ENCODE peak calls at places on chromosomes 16 and 17, in five cellular contexts. U is mesenchymal stem cell, Y is neuronal stem cell, K is trophoblast cell, H is H1. F is an unnamed sample.
A peak's percentile ranks its signal among the peaks of the same experiment; 100 is the strongest.

GRCh38 chr16:89687092-89687940 is 827 bp downstream of the CDK10 start:
- DNase-seq in U (peak; percentile 68), Y (no peak), K (no peak), H (no peak), F (no peak)

GRCh38 chr17:77131919-77132318 is 8.8 kb upstream of the SEC14L1 start:
- DNase-seq in U (peak; percentile 95), Y (no peak), K (peak; percentile 62), H (no peak), F (no peak)

GRCh38 chr17:42744283-42744805 is 496 bp downstream of the EZH1 start:
- DNase-seq in U (peak; percentile 63), Y (no peak), K (peak; percentile 66), H (peak; percentile 19), F (no peak)

GRCh38 chr17:53719229-53719628 is 103.5 kb upstream of the KIF2B start:
- DNase-seq in U (no peak), Y (no peak), K (no peak), H (no peak), F (no peak)

GRCh38 chr17:13786000-13786598 is 184.4 kb upstream of the HS3ST3A1 start:
- DNase-seq in U (peak; percentile 21), Y (no peak), K (no peak), H (no peak), F (no peak)

GRCh38 chr16:59179446-59180082 is 445.4 kb upstream of the GOT2 start:
- DNase-seq in U (peak; percentile 56), Y (no peak), K (no peak), H (no peak), F (no peak)

GRCh38 chr17:30548189-30548588 is 71.0 kb downstream of the GOSR1 start:
- DNase-seq in U (no peak), Y (no peak), K (no peak), H (no peak), F (no peak)

GRCh38 chr17:10325036-10325435 is 47.8 kb downstream of the MYH13 start:
- DNase-seq in U (no peak), Y (no peak), K (peak; percentile 38), H (no peak), F (no peak)

GRCh38 chr16:1645914-1646525 is 32.1 kb upstream of the JPT2 start:
- DNase-seq in U (peak; percentile 73), Y (no peak), K (peak; percentile 27), H (no peak), F (no peak)

GRCh38 chr17:16477255-16477654 is 14.7 kb downstream of the LRRC75A start:
- DNase-seq in U (peak; percentile 87), Y (no peak), K (peak; percentile 39), H (no peak), F (peak; percentile 79)

DNA sequence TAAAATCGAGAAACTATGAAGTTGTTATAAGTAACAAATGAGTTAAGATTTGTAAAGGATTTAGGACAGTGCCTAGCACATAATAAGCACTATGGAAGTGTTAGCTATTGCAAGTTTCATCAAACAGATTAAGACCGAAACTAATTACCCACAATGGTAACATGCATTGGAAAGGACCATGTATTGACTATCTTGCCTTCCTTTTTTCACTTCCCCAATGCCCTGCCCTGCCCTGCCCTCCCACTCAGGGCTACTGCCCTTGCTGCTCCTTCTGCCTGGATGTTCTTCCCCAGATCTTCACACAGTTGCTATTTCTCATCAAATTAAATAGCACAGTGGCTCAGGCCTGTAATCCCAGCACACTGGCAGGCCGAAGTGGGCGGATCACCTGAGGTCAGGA is 202.1 kb upstream of the PSMD7 start:
- DNase-seq in U (no peak), Y (no peak), K (no peak), H (no peak), F (no peak)
- H3K4me2 ChIP-seq in U (no peak overlapping the region), Y (no peak overlapping the region), K (no peak overlapping the region), H (no peak overlapping the region), F (no peak overlapping the region)

GRCh38 chr16:64731891-64732290 is 390.0 kb downstream of the CDH11 start:
- DNase-seq in U (no peak), Y (no peak), K (no peak), H (no peak), F (no peak)
- H3K14ac ChIP-seq in U (no peak overlapping the region), Y (no peak overlapping the region), K (no peak overlapping the region), H (no peak overlapping the region), F (no peak overlapping the region)

GRCh38 chr17:28253663-28254062 is 65.3 kb upstream of the TMEM97 start:
- DNase-seq in U (no peak), Y (no peak), K (no peak), H (no peak), F (no peak)
- H2BK12ac ChIP-seq in U (no peak overlapping the region), Y (no peak overlapping the region), K (no peak overlapping the region), H (no peak overlapping the region), F (no peak overlapping the region)

DNA sequence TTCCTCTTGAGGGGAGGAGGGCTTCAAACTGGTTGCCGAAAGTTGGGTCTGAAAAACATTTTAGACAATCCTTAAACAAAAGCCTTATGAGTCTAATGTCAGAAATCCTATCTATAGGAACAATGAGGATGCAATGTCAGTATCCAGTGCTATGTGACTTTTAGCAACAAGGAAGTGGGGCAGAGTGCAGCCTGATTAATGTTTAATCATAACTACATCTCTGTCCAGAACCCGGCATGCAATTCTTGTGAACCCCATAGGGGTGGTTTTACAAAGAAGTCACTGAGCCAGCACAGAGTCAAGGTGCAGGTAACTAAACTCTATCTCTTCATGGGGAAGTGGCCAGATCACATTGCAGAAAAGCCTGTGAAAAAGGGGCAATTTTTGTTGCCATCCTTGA is 267.5 kb downstream of the HS3ST4 start:
- DNase-seq in U (no peak), Y (no peak), K (no peak), H (no peak), F (no peak)
- H3K4me2 ChIP-seq in U (no peak overlapping the region), Y (no peak overlapping the region), K (no peak overlapping the region), H (no peak overlapping the region), F (no peak overlapping the region)

DNA sequence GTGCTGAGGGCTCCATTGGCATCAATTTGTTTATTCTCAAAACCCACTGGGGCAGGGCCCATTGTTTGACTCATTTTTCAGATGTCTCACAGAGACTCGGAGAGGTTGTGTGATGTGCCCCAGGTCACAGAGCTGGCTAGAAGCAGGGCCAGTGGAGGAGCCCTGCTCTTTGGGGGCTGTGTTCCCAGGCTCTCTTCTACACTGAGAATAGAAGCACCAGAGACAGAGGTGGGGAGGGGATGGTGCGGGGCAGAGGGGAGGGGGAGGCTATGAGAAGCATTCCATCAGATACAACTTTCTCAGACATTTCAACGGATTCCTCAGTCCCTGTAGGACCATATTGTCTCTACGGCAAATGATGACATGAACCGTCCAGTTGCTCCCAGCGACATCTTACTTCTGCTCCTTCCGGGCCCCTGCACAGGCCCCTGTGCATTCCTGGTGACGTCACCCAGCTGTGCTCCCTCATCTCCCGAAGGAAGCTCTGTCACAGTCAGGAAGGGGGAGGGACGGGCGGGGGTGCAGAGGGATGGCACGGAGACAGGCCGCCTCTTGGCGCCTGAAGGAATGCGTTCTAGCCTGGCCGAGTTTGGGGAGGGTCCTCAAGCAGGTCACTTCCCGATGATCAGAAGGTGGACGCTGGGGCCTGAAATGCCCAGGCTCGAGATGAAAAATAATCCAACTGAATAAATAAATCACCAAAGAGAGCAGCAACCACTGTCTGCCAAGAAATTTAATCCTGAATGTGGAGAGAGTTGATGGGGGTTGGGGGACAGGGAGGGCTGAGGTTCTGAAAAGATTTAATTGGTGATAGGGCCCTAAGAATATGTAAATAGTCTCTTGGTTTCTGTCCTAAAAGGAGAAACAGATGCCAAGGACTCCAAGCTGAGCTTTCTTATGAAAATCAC is 114.1 kb downstream of the NOG start:
- DNase-seq in U (peak; percentile 71), Y (peak; percentile 15), K (peak; percentile 23), H (no peak), F (peak; percentile 72)
- H3K14ac ChIP-seq in U (no peak overlapping the region), Y (no peak overlapping the region), K (peak overlapping the region; percentile 73), H (no peak overlapping the region), F (no peak overlapping the region)

GRCh38 chr16:7239547-7239946 is 93.1 kb upstream of the RBFOX1 start:
- DNase-seq in U (no peak), Y (no peak), K (no peak), H (no peak), F (no peak)
- H2BK12ac ChIP-seq in U (no peak overlapping the region), Y (no peak overlapping the region), K (no peak overlapping the region), H (no peak overlapping the region), F (no peak overlapping the region)

GRCh38 chr16:80298676-80299075 is 242.1 kb upstream of the DYNLRB2 start:
- DNase-seq in U (no peak), Y (no peak), K (no peak), H (no peak), F (no peak)

GRCh38 chr16:80300456-80300855 is 240.3 kb upstream of the DYNLRB2 start:
- DNase-seq in U (peak; percentile 2), Y (no peak), K (no peak), H (no peak), F (no peak)

GRCh38 chr16:80300876-80301275 is 239.9 kb upstream of the DYNLRB2 start:
- DNase-seq in U (no peak), Y (no peak), K (peak; percentile 67), H (no peak), F (no peak)

GRCh38 chr16:80296034-80296433 is 244.8 kb upstream of the DYNLRB2 start:
- DNase-seq in U (no peak), Y (no peak), K (no peak), H (no peak), F (no peak)

GRCh38 chr16:80299416-80299815 is 241.4 kb upstream of the DYNLRB2 start:
- DNase-seq in U (peak; percentile 2), Y (no peak), K (no peak), H (no peak), F (no peak)
- H3K4me2 ChIP-seq in U (no peak overlapping the region), Y (no peak overlapping the region), K (no peak overlapping the region), H (no peak overlapping the region), F (no peak overlapping the region)

GRCh38 chr16:2682209-2683021 is at the start of gene KCTD5:
- DNase-seq in U (peak; percentile 97), Y (peak; percentile 93), K (peak; percentile 98), H (peak; percentile 83), F (peak; percentile 95)
- H3K14ac ChIP-seq in U (peak within 1 kb of the TSS; percentile 61), Y (no peak within 1 kb of the TSS), K (peak within 1 kb of the TSS; percentile 93), H (no peak within 1 kb of the TSS), F (peak within 1 kb of the TSS; percentile 74)

GRCh38 chr17:75864448-75864871 is 9.3 kb upstream of the WBP2 start:
- DNase-seq in U (peak; percentile 98), Y (no peak), K (no peak), H (no peak), F (peak; percentile 70)
- H2BK12ac ChIP-seq in U (no peak overlapping the region), Y (no peak overlapping the region), K (no peak overlapping the region), H (no peak overlapping the region), F (no peak overlapping the region)

GRCh38 chr17:56222255-56222654 is 69.0 kb downstream of the ANKFN1 start:
- DNase-seq in U (peak; percentile 1), Y (no peak), K (no peak), H (no peak), F (no peak)
- H3K4me2 ChIP-seq in U (no peak overlapping the region), Y (no peak overlapping the region), K (no peak overlapping the region), H (no peak overlapping the region), F (no peak overlapping the region)

F was measured in H9.